ENCODE peak calls at places on chromosome 22, in six cellular contexts. R is heart left ventricle, L is A549, M is transverse colon, J is uterus, T is lower leg skin. Y is an unnamed sample.
A peak's percentile ranks its signal among the peaks of the same experiment; 100 is the strongest.

GRCh38 chr22:26732284-26732683 is 74.9 kb downstream of the MIAT start:
- DNase-seq in R (no peak), L (no peak), M (no peak), J (no peak), T (no peak), Y (no peak)

GRCh38 chr22:24087071-24087795 is 76.1 kb downstream of the CABIN1 start:
- DNase-seq in R (no peak), L (no peak), M (no peak), J (peak; percentile 10), T (peak; percentile 77), Y (no peak)

GRCh38 chr22:31055322-31056159 is 25.6 kb upstream of the SMTN start:
- DNase-seq in R (peak; percentile 92), L (peak; percentile 92), M (peak; percentile 82), J (peak; percentile 93), T (peak; percentile 95), Y (peak; percentile 84)

GRCh38 chr22:24772493-24773220 is 1.9 kb downstream of the PIWIL3 start:
- DNase-seq in R (no peak), L (peak; percentile 71), M (no peak), J (no peak), T (peak; percentile 53), Y (no peak)

GRCh38 chr22:50443801-50444625 is 30.8 kb downstream of the SBF1 start:
- DNase-seq in R (no peak), L (no peak), M (no peak), J (no peak), T (no peak), Y (no peak)

GRCh38 chr22:36796629-36797175 is 20.1 kb downstream of the PVALB start:
- DNase-seq in R (no peak), L (no peak), M (no peak), J (no peak), T (no peak), Y (no peak)

GRCh38 chr22:32823024-32823730 is 21.7 kb downstream of the TIMP3 start:
- DNase-seq in R (no peak), L (peak; percentile 25), M (peak; percentile 45), J (no peak), T (no peak), Y (peak; percentile 57)

GRCh38 chr22:19175026-19175601 is 3.4 kb downstream of the SLC25A1 start:
- DNase-seq in R (no peak), L (no peak), M (no peak), J (no peak), T (no peak), Y (no peak)

GRCh38 chr22:32858957-32859356 is 57.5 kb downstream of the TIMP3 start:
- DNase-seq in R (no peak), L (no peak), M (no peak), J (no peak), T (no peak), Y (no peak)

GRCh38 chr22:40758390-40758789 is 60.8 kb downstream of the SLC25A17 start:
- DNase-seq in R (no peak), L (no peak), M (no peak), J (no peak), T (peak; percentile 0), Y (no peak)

GRCh38 chr22:36443198-36443770 is 38.2 kb downstream of the TXN2 start:
- DNase-seq in R (no peak), L (no peak), M (no peak), J (no peak), T (no peak), Y (no peak)

GRCh38 chr22:24592144-24592845 is 578 bp downstream of the LRRC75B start:
- DNase-seq in R (no peak), L (no peak), M (peak; percentile 38), J (peak; percentile 43), T (no peak), Y (no peak)

GRCh38 chr22:22720201-22720723 is 75.8 kb downstream of the GGTLC2 start:
- DNase-seq in R (no peak), L (no peak), M (peak; percentile 35), J (no peak), T (no peak), Y (no peak)

GRCh38 chr22:32836286-32836859 is 34.9 kb downstream of the TIMP3 start:
- DNase-seq in R (no peak), L (peak; percentile 18), M (no peak), J (no peak), T (no peak), Y (no peak)

GRCh38 chr22:35150163-35151107 is 84.5 kb downstream of the ISX start:
- DNase-seq in R (peak; percentile 65), L (peak; percentile 13), M (peak; percentile 73), J (peak; percentile 36), T (peak; percentile 88), Y (peak; percentile 60)

GRCh38 chr22:46571642-46572250 is 34.3 kb upstream of the CELSR1 start:
- DNase-seq in R (peak; percentile 4), L (no peak), M (no peak), J (no peak), T (peak; percentile 68), Y (peak; percentile 8)

GRCh38 chr22:44338906-44339305 is 26.2 kb upstream of the SHISAL1 start:
- DNase-seq in R (no peak), L (no peak), M (no peak), J (no peak), T (no peak), Y (no peak)

GRCh38 chr22:24845036-24845918 is 39.3 kb downstream of the SGSM1 start:
- DNase-seq in R (no peak), L (no peak), M (no peak), J (no peak), T (no peak), Y (no peak)

GRCh38 chr22:36409067-36409466 is 21.3 kb upstream of the MYH9 start:
- DNase-seq in R (no peak), L (no peak), M (no peak), J (no peak), T (no peak), Y (no peak)

GRCh38 chr22:21448627-21449416 is 18.4 kb upstream of the TMEM191C start:
- DNase-seq in R (peak; percentile 19), L (no peak), M (no peak), J (no peak), T (peak; percentile 79), Y (peak; percentile 28)

GRCh38 chr22:25137577-25138525 is 61.8 kb upstream of the CRYBB3 start:
- DNase-seq in R (no peak), L (no peak), M (no peak), J (no peak), T (no peak), Y (no peak)

GRCh38 chr22:24526191-24526590 is 28.7 kb downstream of the GUCD1 start:
- DNase-seq in R (no peak), L (no peak), M (no peak), J (no peak), T (no peak), Y (no peak)

DNA sequence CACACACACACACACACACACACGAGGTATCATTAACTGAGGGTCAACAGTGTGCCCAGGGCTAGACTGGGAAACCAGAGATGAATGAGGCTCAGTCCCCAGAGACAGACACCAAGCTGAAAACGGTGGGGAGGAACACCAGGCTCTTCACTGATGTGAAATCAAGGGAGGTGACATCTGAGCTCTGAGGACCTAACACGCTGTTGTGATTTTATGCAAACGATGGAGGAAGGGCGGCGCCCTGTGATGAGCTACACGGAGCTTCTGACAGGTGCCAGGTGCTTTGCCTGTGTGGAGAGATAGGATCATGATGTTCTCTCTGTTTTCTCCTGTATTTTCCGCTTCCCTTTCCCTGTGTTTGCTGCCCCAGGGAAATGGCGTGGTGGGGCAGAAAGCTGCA is 6.5 kb upstream of the CYB5R3 start:
- DNase-seq in R (no peak), L (no peak), M (peak; percentile 46), J (no peak), T (no peak), Y (no peak)
- H3K4me3 ChIP-seq in R (no peak overlapping the region), L (no peak overlapping the region), M (no peak overlapping the region), J (no peak overlapping the region), T (no peak overlapping the region), Y (no peak overlapping the region)

GRCh38 chr22:45462034-45462655 is 40.5 kb upstream of the FBLN1 start:
- DNase-seq in R (no peak), L (no peak), M (no peak), J (peak; percentile 13), T (no peak), Y (no peak)
- TF ChIP-seq CTCF in R (no peak), L (no peak), M (no peak), J (no peak), T (no peak), Y (no peak)

DNA sequence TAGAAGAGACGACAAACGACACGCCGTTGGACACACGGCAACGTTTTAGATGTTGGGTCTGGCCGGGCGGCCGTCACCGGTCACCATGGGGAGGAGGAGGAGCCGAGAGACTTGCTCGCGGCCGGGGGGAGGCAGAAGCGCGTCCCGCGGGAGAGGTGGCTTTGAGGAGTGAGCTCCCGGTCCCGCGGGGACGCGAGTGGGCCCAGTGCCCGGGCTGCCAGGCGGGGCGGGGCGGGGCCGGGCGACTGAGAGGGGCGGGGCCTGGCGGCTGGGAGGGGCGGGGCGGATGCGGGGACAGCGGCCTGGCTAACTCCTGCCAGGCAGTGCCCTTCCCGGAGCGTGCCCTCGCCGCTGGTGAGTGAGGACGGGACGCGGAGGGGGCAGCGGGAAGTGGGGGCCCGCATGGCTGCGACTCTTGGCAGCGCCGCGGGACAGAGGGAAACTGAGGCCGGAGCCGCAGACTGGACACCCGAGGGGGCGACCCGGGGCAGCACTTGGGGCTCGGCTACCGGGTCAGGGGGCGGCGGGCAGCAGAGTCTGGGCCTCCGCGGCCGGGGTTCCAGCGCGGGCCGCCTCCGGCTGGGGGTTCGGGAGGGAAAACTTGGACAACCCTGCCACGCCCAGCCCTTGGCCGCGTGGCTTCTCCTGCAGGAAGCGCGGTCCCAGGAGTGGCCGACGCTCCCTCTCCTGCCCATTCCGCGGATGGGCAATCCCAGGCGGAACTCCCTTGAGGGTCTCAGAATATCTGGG is at the start of gene TSPO:
- DNase-seq in R (peak; percentile 91), L (peak; percentile 46), M (peak; percentile 84), J (peak; percentile 79), T (peak; percentile 96), Y (peak; percentile 86)
- TF ChIP-seq POLR2A in R (no peak), L (peak; percentile 58), M (peak; percentile 62), J (peak; percentile 42), T (no peak), Y (peak; percentile 54)

GRCh38 chr22:37819100-37819433 is 4.1 kb upstream of the GALR3 start:
- DNase-seq in R (no peak), L (no peak), M (no peak), J (no peak), T (no peak), Y (no peak)
- H3K4me3 ChIP-seq in R (peak overlapping the region; percentile 47), L (no peak overlapping the region), M (peak overlapping the region; percentile 0), J (peak overlapping the region; percentile 41), T (no peak overlapping the region), Y (peak overlapping the region; percentile 26)

DNA sequence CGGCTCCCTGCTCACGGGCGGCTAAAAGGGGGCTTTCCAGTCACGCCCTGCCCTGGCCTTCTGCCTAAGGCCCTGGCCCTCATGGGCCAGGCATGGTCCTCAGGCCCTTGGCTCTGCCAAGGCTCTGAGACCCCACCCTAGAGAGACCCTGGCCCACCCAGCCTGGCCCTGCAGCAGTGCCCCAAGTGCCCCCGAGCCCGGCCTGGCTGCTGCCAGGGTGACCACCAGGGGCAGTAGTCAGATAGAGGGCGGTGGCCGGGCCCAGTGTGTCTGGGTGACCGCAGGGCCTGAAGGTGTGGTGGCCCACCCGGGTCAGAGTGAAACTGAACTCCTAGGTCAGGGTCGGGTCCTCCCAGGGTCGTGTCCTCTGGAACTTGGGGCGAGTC is 29.4 kb upstream of the CCDC188 start:
- DNase-seq in R (no peak), L (no peak), M (no peak), J (no peak), T (no peak), Y (no peak)
- TF ChIP-seq CTCF in R (peak; percentile 5), L (no peak), M (no peak), J (no peak), T (no peak), Y (no peak)

Y was measured in right lobe of liver.